ENCODE peak calls at places on chromosomes 2 and 18, in five cellular contexts. One of them, this sample, is unnamed.

GRCh38 chr2:218285604-218286003 is 6.7 kb downstream of the TMBIM1 start:
- DNase-seq in CD8-positive, alpha-beta T cell: peak; percentile 27
- DNase-seq in CD4-positive, CD25-positive, alpha-beta regulatory T cell: no peak
- DNase-seq in psoas muscle: peak; percentile 74
- DNase-seq in mesenchymal stem cell: no peak
- DNase-seq in this sample: peak; percentile 21

GRCh38 chr18:47604041-47604440 is 326.4 kb downstream of the SMAD2 start:
- DNase-seq in CD8-positive, alpha-beta T cell: no peak
- DNase-seq in CD4-positive, CD25-positive, alpha-beta regulatory T cell: no peak
- DNase-seq in psoas muscle: no peak
- DNase-seq in mesenchymal stem cell: no peak
- DNase-seq in this sample: no peak

GRCh38 chr2:223083402-223084070 is 31.5 kb downstream of the KCNE4 start:
- DNase-seq in CD8-positive, alpha-beta T cell: no peak
- DNase-seq in CD4-positive, CD25-positive, alpha-beta regulatory T cell: no peak
- DNase-seq in psoas muscle: no peak
- DNase-seq in mesenchymal stem cell: no peak
- DNase-seq in this sample: no peak

GRCh38 chr18:6744816-6745455 is 15.4 kb downstream of the ARHGAP28 start:
- DNase-seq in CD8-positive, alpha-beta T cell: no peak
- DNase-seq in CD4-positive, CD25-positive, alpha-beta regulatory T cell: no peak
- DNase-seq in psoas muscle: no peak
- DNase-seq in mesenchymal stem cell: no peak
- DNase-seq in this sample: no peak

GRCh38 chr18:48132993-48133674 is 202.7 kb upstream of the SMAD2 start:
- DNase-seq in CD8-positive, alpha-beta T cell: no peak
- DNase-seq in CD4-positive, CD25-positive, alpha-beta regulatory T cell: no peak
- DNase-seq in psoas muscle: no peak
- DNase-seq in mesenchymal stem cell: no peak
- DNase-seq in this sample: no peak

GRCh38 chr2:28904802-28905499 is 10.5 kb downstream of the WDR43 start:
- DNase-seq in CD8-positive, alpha-beta T cell: no peak
- DNase-seq in CD4-positive, CD25-positive, alpha-beta regulatory T cell: no peak
- DNase-seq in psoas muscle: no peak
- DNase-seq in mesenchymal stem cell: peak; percentile 43
- DNase-seq in this sample: no peak

GRCh38 chr18:57790316-57790715 is 12.8 kb downstream of the ATP8B1 start:
- DNase-seq in CD8-positive, alpha-beta T cell: no peak
- DNase-seq in CD4-positive, CD25-positive, alpha-beta regulatory T cell: no peak
- DNase-seq in psoas muscle: no peak
- DNase-seq in mesenchymal stem cell: no peak
- DNase-seq in this sample: no peak

GRCh38 chr18:63492851-63493250 is 16.1 kb downstream of the SERPINB5 start:
- DNase-seq in CD8-positive, alpha-beta T cell: no peak
- DNase-seq in CD4-positive, CD25-positive, alpha-beta regulatory T cell: no peak
- DNase-seq in psoas muscle: no peak
- DNase-seq in mesenchymal stem cell: no peak
- DNase-seq in this sample: no peak

GRCh38 chr2:197909377-197909776 is 105.0 kb downstream of the PLCL1 start:
- DNase-seq in CD8-positive, alpha-beta T cell: no peak
- DNase-seq in CD4-positive, CD25-positive, alpha-beta regulatory T cell: no peak
- DNase-seq in psoas muscle: no peak
- DNase-seq in mesenchymal stem cell: peak; percentile 22
- DNase-seq in this sample: no peak

GRCh38 chr2:216508229-216508628 is 9.6 kb downstream of the RPL37A start:
- DNase-seq in CD8-positive, alpha-beta T cell: no peak
- DNase-seq in CD4-positive, CD25-positive, alpha-beta regulatory T cell: no peak
- DNase-seq in psoas muscle: no peak
- DNase-seq in mesenchymal stem cell: no peak
- DNase-seq in this sample: no peak

DNA sequence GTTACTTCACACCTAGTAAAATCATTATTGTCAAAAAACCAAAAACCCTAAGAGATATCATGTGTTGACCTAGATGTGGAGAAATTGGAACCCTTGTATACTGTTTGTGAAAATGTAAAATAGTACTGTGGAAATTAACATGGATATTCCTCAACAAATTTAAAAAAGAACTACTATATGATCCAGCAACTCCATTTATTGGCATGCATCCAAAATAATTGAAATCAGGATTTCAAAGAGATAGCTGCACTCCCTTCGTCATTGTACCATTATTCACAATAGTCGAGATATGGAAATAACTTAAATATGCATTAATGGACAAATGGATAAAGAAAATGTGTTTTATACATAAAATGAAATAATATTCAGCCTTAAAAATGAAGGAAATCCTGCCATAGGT is 105.3 kb upstream of the ZC3H15 start:
- DNase-seq in CD8-positive, alpha-beta T cell: no peak
- DNase-seq in CD4-positive, CD25-positive, alpha-beta regulatory T cell: no peak
- DNase-seq in psoas muscle: no peak
- DNase-seq in mesenchymal stem cell: no peak
- DNase-seq in this sample: no peak
- H3K4me1 ChIP-seq in CD8-positive, alpha-beta T cell: no peaks in the 10 kb centered on the region
- H3K4me1 ChIP-seq in CD4-positive, CD25-positive, alpha-beta regulatory T cell: no peaks in the 10 kb centered on the region
- H3K4me1 ChIP-seq in psoas muscle: no peaks in the 10 kb centered on the region
- H3K4me1 ChIP-seq in mesenchymal stem cell: no peaks in the 10 kb centered on the region
- H3K4me1 ChIP-seq in this sample: no peaks in the 10 kb centered on the region

GRCh38 chr2:119846021-119846420 is 86.3 kb downstream of the PTPN4 start:
- DNase-seq in CD8-positive, alpha-beta T cell: no peak
- DNase-seq in CD4-positive, CD25-positive, alpha-beta regulatory T cell: no peak
- DNase-seq in psoas muscle: no peak
- DNase-seq in mesenchymal stem cell: no peak
- DNase-seq in this sample: no peak
- H3K4me1 ChIP-seq in CD8-positive, alpha-beta T cell: peaks cover 16% of the 10 kb centered on the region
- H3K4me1 ChIP-seq in CD4-positive, CD25-positive, alpha-beta regulatory T cell: peaks cover 10% of the 10 kb centered on the region
- H3K4me1 ChIP-seq in psoas muscle: no peaks in the 10 kb centered on the region
- H3K4me1 ChIP-seq in mesenchymal stem cell: no peaks in the 10 kb centered on the region
- H3K4me1 ChIP-seq in this sample: peaks cover 13% of the 10 kb centered on the region

GRCh38 chr2:162734866-162735265 is 103.7 kb downstream of the KCNH7 start:
- DNase-seq in CD8-positive, alpha-beta T cell: no peak
- DNase-seq in CD4-positive, CD25-positive, alpha-beta regulatory T cell: no peak
- DNase-seq in psoas muscle: no peak
- DNase-seq in mesenchymal stem cell: no peak
- DNase-seq in this sample: no peak
- H3K4me1 ChIP-seq in CD8-positive, alpha-beta T cell: no peaks in the 10 kb centered on the region
- H3K4me1 ChIP-seq in CD4-positive, CD25-positive, alpha-beta regulatory T cell: no peaks in the 10 kb centered on the region
- H3K4me1 ChIP-seq in psoas muscle: no peaks in the 10 kb centered on the region
- H3K4me1 ChIP-seq in mesenchymal stem cell: no peaks in the 10 kb centered on the region
- H3K4me1 ChIP-seq in this sample: no peaks in the 10 kb centered on the region

DNA sequence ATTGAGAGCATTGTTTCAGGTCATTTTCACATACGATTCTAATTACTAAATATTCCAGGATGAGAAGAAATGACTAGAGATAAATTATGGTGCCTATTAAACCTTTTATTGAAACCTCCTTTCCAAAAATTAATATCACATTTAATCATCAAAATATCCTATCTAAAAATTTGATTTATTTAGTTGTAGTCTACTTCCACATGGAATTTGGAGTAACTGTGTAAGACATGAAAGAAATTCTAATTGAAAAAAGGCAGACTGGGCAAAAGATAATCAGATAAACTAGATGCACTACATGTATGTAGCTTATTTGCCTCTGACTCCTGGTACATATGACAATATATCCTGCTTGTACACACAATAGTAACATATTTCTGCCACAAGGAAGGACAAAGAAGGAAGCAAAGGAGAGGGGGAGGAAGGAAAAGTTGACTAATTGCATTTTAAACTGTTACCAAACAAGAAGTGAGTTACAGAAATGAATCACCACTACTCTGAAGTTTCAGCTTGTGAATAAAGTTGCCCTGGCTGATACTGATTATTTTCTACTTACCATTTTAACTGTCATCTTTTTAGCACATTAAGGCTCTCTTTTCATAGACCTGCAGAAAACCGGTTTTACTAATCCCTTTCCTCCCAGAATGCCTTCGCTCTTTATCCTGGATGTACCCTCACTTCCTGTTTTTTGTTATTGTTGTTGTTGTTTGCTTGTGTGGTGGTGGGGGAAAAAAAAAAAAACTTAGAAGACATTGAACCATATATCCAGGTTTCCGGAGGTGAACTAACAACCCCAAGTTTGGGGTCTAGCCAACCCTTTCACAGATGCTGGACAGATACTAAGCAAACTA is 28.4 kb downstream of the NRXN1 start:
- DNase-seq in CD8-positive, alpha-beta T cell: no peak
- DNase-seq in CD4-positive, CD25-positive, alpha-beta regulatory T cell: no peak
- DNase-seq in psoas muscle: no peak
- DNase-seq in mesenchymal stem cell: peak; percentile 8
- DNase-seq in this sample: no peak
- H3K4me1 ChIP-seq in CD8-positive, alpha-beta T cell: no peaks in the 10 kb centered on the region
- H3K4me1 ChIP-seq in CD4-positive, CD25-positive, alpha-beta regulatory T cell: no peaks in the 10 kb centered on the region
- H3K4me1 ChIP-seq in psoas muscle: no peaks in the 10 kb centered on the region
- H3K4me1 ChIP-seq in mesenchymal stem cell: no peaks in the 10 kb centered on the region
- H3K4me1 ChIP-seq in this sample: no peaks in the 10 kb centered on the region

DNA sequence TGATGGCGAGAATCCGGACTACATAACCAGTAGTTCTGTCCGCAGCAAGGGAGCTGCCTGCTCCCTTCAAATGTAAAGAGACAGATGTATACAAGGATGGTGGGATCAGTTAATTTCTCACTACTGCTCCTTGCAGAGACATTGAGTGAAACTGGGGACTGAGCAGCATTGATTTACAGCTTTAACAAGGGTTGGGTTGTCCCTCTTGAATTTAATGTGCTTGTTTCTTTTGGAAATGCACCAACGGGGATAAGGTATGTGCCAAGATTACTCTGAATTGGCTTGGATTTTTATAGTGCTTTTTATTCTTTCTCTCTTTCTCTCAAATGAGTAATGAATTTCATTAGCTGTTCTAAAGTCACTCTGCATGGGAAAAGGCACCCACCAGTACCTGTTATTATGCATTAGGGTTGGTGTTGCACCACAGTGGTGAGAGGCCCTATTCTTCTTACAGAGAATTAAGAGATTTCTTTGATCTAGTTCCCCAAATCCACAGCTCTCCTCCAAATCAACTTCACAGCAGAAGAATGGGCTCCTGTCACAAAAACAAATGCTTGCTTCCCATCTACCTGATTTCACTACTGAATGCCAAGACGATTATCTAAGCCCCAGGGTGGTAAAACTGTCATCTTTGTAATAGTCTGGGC is 107.6 kb downstream of the DOCK10 start:
- DNase-seq in CD8-positive, alpha-beta T cell: no peak
- DNase-seq in CD4-positive, CD25-positive, alpha-beta regulatory T cell: no peak
- DNase-seq in psoas muscle: no peak
- DNase-seq in mesenchymal stem cell: no peak
- DNase-seq in this sample: no peak
- H3K4me1 ChIP-seq in CD8-positive, alpha-beta T cell: peaks cover 93% of the 10 kb centered on the region
- H3K4me1 ChIP-seq in CD4-positive, CD25-positive, alpha-beta regulatory T cell: peaks cover 88% of the 10 kb centered on the region
- H3K4me1 ChIP-seq in psoas muscle: peaks cover 23% of the 10 kb centered on the region
- H3K4me1 ChIP-seq in mesenchymal stem cell: no peaks in the 10 kb centered on the region
- H3K4me1 ChIP-seq in this sample: peaks cover 83% of the 10 kb centered on the region

GRCh38 chr2:170820647-170821630 is 4.3 kb downstream of the GAD1 start:
- DNase-seq in CD8-positive, alpha-beta T cell: no peak
- DNase-seq in CD4-positive, CD25-positive, alpha-beta regulatory T cell: peak; percentile 49
- DNase-seq in psoas muscle: no peak
- DNase-seq in mesenchymal stem cell: no peak
- DNase-seq in this sample: no peak

GRCh38 chr2:170822885-170823799 is 6.5 kb downstream of the GAD1 start:
- DNase-seq in CD8-positive, alpha-beta T cell: no peak
- DNase-seq in CD4-positive, CD25-positive, alpha-beta regulatory T cell: no peak
- DNase-seq in psoas muscle: no peak
- DNase-seq in mesenchymal stem cell: no peak
- DNase-seq in this sample: no peak

GRCh38 chr2:170819941-170820646 is 3.4 kb downstream of the GAD1 start:
- DNase-seq in CD8-positive, alpha-beta T cell: no peak
- DNase-seq in CD4-positive, CD25-positive, alpha-beta regulatory T cell: no peak
- DNase-seq in psoas muscle: no peak
- DNase-seq in mesenchymal stem cell: no peak
- DNase-seq in this sample: peak; percentile 48

GRCh38 chr2:170822292-170822884 is 5.7 kb downstream of the GAD1 start:
- DNase-seq in CD8-positive, alpha-beta T cell: peak; percentile 38
- DNase-seq in CD4-positive, CD25-positive, alpha-beta regulatory T cell: no peak
- DNase-seq in psoas muscle: no peak
- DNase-seq in mesenchymal stem cell: no peak
- DNase-seq in this sample: no peak

DNA sequence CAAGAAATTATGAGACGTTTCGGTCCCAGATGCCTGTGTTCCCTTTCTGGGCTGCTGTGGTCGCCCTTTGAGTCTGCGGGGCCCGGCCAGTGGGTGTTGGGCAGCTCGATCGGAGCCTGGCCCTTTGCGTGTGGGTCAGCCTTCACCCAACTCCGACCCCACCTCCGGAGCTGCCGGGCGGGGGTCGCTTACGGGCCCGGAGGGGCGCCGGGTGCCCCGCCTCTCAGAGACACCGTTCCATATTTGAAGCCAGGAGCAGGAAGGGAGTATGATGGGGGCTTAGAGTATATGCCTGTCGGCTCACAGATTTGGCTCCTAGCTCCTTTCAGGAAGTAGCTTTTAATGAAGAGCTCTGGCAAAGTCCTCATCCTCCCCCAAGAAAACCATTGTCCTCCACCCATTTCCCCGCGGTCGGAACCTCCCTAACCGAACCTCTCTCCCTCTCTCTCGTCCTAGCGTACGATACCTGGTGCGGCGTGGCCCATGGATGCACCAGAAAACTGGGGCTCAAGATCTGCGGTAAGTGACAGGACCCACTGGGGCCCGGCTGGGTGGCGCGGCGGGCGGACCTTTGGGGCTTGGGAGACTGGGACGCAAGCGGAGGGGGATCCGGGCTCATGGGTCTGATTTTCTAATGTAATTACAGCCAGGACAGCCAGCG is 5.1 kb downstream of the GAD1 start:
- DNase-seq in CD8-positive, alpha-beta T cell: no peak
- DNase-seq in CD4-positive, CD25-positive, alpha-beta regulatory T cell: no peak
- DNase-seq in psoas muscle: no peak
- DNase-seq in mesenchymal stem cell: no peak
- DNase-seq in this sample: no peak
- H3K4me1 ChIP-seq in CD8-positive, alpha-beta T cell: peaks cover 56% of the 10 kb centered on the region
- H3K4me1 ChIP-seq in CD4-positive, CD25-positive, alpha-beta regulatory T cell: peaks cover 57% of the 10 kb centered on the region
- H3K4me1 ChIP-seq in psoas muscle: peaks cover 50% of the 10 kb centered on the region
- H3K4me1 ChIP-seq in mesenchymal stem cell: peaks cover 34% of the 10 kb centered on the region
- H3K4me1 ChIP-seq in this sample: peaks cover 59% of the 10 kb centered on the region